ENCODE peak calls at places on chromosomes 1 and 21, in five cellular contexts. One of them, this sample, is unnamed.

GRCh38 chr1:31614538-31615005 is 2.9 kb upstream of the HCRTR1 start:
- DNase-seq in stimulated activated CD4-positive, alpha-beta T cell treated with anti-CD3 and anti-CD28 coated beads, Interleukin-12 subunit alpha, Interleukin-12 subunit beta, amount 100 ng/mL, for 4 hours: no peak
- DNase-seq in fibroblast of the conjunctiva: no peak
- DNase-seq in PC-3: no peak
- DNase-seq in fibroblast of the aortic adventitia: no peak
- DNase-seq in this sample: no peak

GRCh38 chr1:16145030-16145987 is 10.6 kb downstream of the EPHA2 start:
- DNase-seq in stimulated activated CD4-positive, alpha-beta T cell treated with anti-CD3 and anti-CD28 coated beads, Interleukin-12 subunit alpha, Interleukin-12 subunit beta, amount 100 ng/mL, for 4 hours: no peak
- DNase-seq in fibroblast of the conjunctiva: peak
- DNase-seq in PC-3: peak
- DNase-seq in fibroblast of the aortic adventitia: peak
- DNase-seq in this sample: no peak

GRCh38 chr21:34351786-34352241 is 12.0 kb upstream of the KCNE2 start:
- DNase-seq in stimulated activated CD4-positive, alpha-beta T cell treated with anti-CD3 and anti-CD28 coated beads, Interleukin-12 subunit alpha, Interleukin-12 subunit beta, amount 100 ng/mL, for 4 hours: no peak
- DNase-seq in fibroblast of the conjunctiva: no peak
- DNase-seq in PC-3: peak
- DNase-seq in fibroblast of the aortic adventitia: peak
- DNase-seq in this sample: no peak

GRCh38 chr1:5585256-5585655 is 407.0 kb downstream of the NPHP4 start:
- DNase-seq in stimulated activated CD4-positive, alpha-beta T cell treated with anti-CD3 and anti-CD28 coated beads, Interleukin-12 subunit alpha, Interleukin-12 subunit beta, amount 100 ng/mL, for 4 hours: no peak
- DNase-seq in fibroblast of the conjunctiva: no peak
- DNase-seq in PC-3: no peak
- DNase-seq in fibroblast of the aortic adventitia: no peak
- DNase-seq in this sample: no peak

GRCh38 chr1:203354246-203354645 is 3.3 kb upstream of the FMOD start:
- DNase-seq in stimulated activated CD4-positive, alpha-beta T cell treated with anti-CD3 and anti-CD28 coated beads, Interleukin-12 subunit alpha, Interleukin-12 subunit beta, amount 100 ng/mL, for 4 hours: no peak
- DNase-seq in fibroblast of the conjunctiva: no peak
- DNase-seq in PC-3: peak
- DNase-seq in fibroblast of the aortic adventitia: peak
- DNase-seq in this sample: no peak

GRCh38 chr1:168421399-168422004 is 122.3 kb downstream of the XCL2 start:
- DNase-seq in stimulated activated CD4-positive, alpha-beta T cell treated with anti-CD3 and anti-CD28 coated beads, Interleukin-12 subunit alpha, Interleukin-12 subunit beta, amount 100 ng/mL, for 4 hours: no peak
- DNase-seq in fibroblast of the conjunctiva: no peak
- DNase-seq in PC-3: no peak
- DNase-seq in fibroblast of the aortic adventitia: no peak
- DNase-seq in this sample: no peak

GRCh38 chr1:61708953-61709907 is 15.7 kb downstream of the TM2D1 start:
- DNase-seq in stimulated activated CD4-positive, alpha-beta T cell treated with anti-CD3 and anti-CD28 coated beads, Interleukin-12 subunit alpha, Interleukin-12 subunit beta, amount 100 ng/mL, for 4 hours: no peak
- DNase-seq in fibroblast of the conjunctiva: no peak
- DNase-seq in PC-3: no peak
- DNase-seq in fibroblast of the aortic adventitia: peak
- DNase-seq in this sample: no peak

GRCh38 chr1:58162952-58163550 is 383.5 kb downstream of the OMA1 start:
- DNase-seq in stimulated activated CD4-positive, alpha-beta T cell treated with anti-CD3 and anti-CD28 coated beads, Interleukin-12 subunit alpha, Interleukin-12 subunit beta, amount 100 ng/mL, for 4 hours: no peak
- DNase-seq in fibroblast of the conjunctiva: peak
- DNase-seq in PC-3: peak
- DNase-seq in fibroblast of the aortic adventitia: peak
- DNase-seq in this sample: no peak

GRCh38 chr1:79660127-79660526 is 653.6 kb upstream of the ADGRL4 start:
- DNase-seq in stimulated activated CD4-positive, alpha-beta T cell treated with anti-CD3 and anti-CD28 coated beads, Interleukin-12 subunit alpha, Interleukin-12 subunit beta, amount 100 ng/mL, for 4 hours: no peak
- DNase-seq in fibroblast of the conjunctiva: no peak
- DNase-seq in PC-3: no peak
- DNase-seq in fibroblast of the aortic adventitia: no peak
- DNase-seq in this sample: no peak

GRCh38 chr21:36762636-36763035 is 63.7 kb downstream of the SIM2 start:
- DNase-seq in stimulated activated CD4-positive, alpha-beta T cell treated with anti-CD3 and anti-CD28 coated beads, Interleukin-12 subunit alpha, Interleukin-12 subunit beta, amount 100 ng/mL, for 4 hours: no peak
- DNase-seq in fibroblast of the conjunctiva: no peak
- DNase-seq in PC-3: no peak
- DNase-seq in fibroblast of the aortic adventitia: no peak
- DNase-seq in this sample: no peak

GRCh38 chr1:2275796-2276536 is 47.8 kb downstream of the SKI start:
- DNase-seq in stimulated activated CD4-positive, alpha-beta T cell treated with anti-CD3 and anti-CD28 coated beads, Interleukin-12 subunit alpha, Interleukin-12 subunit beta, amount 100 ng/mL, for 4 hours: no peak
- DNase-seq in fibroblast of the conjunctiva: no peak
- DNase-seq in PC-3: no peak
- DNase-seq in fibroblast of the aortic adventitia: peak
- DNase-seq in this sample: no peak

GRCh38 chr1:28411656-28412055 is 42.1 kb downstream of the PHACTR4 start:
- DNase-seq in stimulated activated CD4-positive, alpha-beta T cell treated with anti-CD3 and anti-CD28 coated beads, Interleukin-12 subunit alpha, Interleukin-12 subunit beta, amount 100 ng/mL, for 4 hours: no peak
- DNase-seq in fibroblast of the conjunctiva: no peak
- DNase-seq in PC-3: no peak
- DNase-seq in fibroblast of the aortic adventitia: no peak
- DNase-seq in this sample: no peak

GRCh38 chr1:176643536-176643935 is 180.6 kb downstream of the PAPPA2 start:
- DNase-seq in stimulated activated CD4-positive, alpha-beta T cell treated with anti-CD3 and anti-CD28 coated beads, Interleukin-12 subunit alpha, Interleukin-12 subunit beta, amount 100 ng/mL, for 4 hours: no peak
- DNase-seq in fibroblast of the conjunctiva: no peak
- DNase-seq in PC-3: peak
- DNase-seq in fibroblast of the aortic adventitia: peak
- DNase-seq in this sample: no peak

GRCh38 chr1:7302873-7303272 is 468.2 kb upstream of the VAMP3 start:
- DNase-seq in stimulated activated CD4-positive, alpha-beta T cell treated with anti-CD3 and anti-CD28 coated beads, Interleukin-12 subunit alpha, Interleukin-12 subunit beta, amount 100 ng/mL, for 4 hours: no peak
- DNase-seq in fibroblast of the conjunctiva: no peak
- DNase-seq in PC-3: no peak
- DNase-seq in fibroblast of the aortic adventitia: no peak
- DNase-seq in this sample: no peak

GRCh38 chr1:234963904-234964702 is 164.5 kb downstream of the TOMM20 start:
- DNase-seq in stimulated activated CD4-positive, alpha-beta T cell treated with anti-CD3 and anti-CD28 coated beads, Interleukin-12 subunit alpha, Interleukin-12 subunit beta, amount 100 ng/mL, for 4 hours: no peak
- DNase-seq in fibroblast of the conjunctiva: no peak
- DNase-seq in PC-3: no peak
- DNase-seq in fibroblast of the aortic adventitia: peak
- DNase-seq in this sample: no peak

GRCh38 chr1:218171302-218171893 is 113.7 kb upstream of the RRP15 start:
- DNase-seq in stimulated activated CD4-positive, alpha-beta T cell treated with anti-CD3 and anti-CD28 coated beads, Interleukin-12 subunit alpha, Interleukin-12 subunit beta, amount 100 ng/mL, for 4 hours: no peak
- DNase-seq in fibroblast of the conjunctiva: peak
- DNase-seq in PC-3: peak
- DNase-seq in fibroblast of the aortic adventitia: peak
- DNase-seq in this sample: no peak

GRCh38 chr21:39185157-39185556 is 1.9 kb upstream of the PSMG1 start:
- DNase-seq in stimulated activated CD4-positive, alpha-beta T cell treated with anti-CD3 and anti-CD28 coated beads, Interleukin-12 subunit alpha, Interleukin-12 subunit beta, amount 100 ng/mL, for 4 hours: no peak
- DNase-seq in fibroblast of the conjunctiva: no peak
- DNase-seq in PC-3: no peak
- DNase-seq in fibroblast of the aortic adventitia: no peak
- DNase-seq in this sample: no peak

GRCh38 chr1:206903687-206904086 is 6.4 kb downstream of the IL24 start:
- DNase-seq in stimulated activated CD4-positive, alpha-beta T cell treated with anti-CD3 and anti-CD28 coated beads, Interleukin-12 subunit alpha, Interleukin-12 subunit beta, amount 100 ng/mL, for 4 hours: no peak
- DNase-seq in fibroblast of the conjunctiva: no peak
- DNase-seq in PC-3: no peak
- DNase-seq in fibroblast of the aortic adventitia: no peak
- DNase-seq in this sample: no peak

GRCh38 chr1:234597894-234598293 is 12.1 kb downstream of the IRF2BP2 start:
- DNase-seq in stimulated activated CD4-positive, alpha-beta T cell treated with anti-CD3 and anti-CD28 coated beads, Interleukin-12 subunit alpha, Interleukin-12 subunit beta, amount 100 ng/mL, for 4 hours: peak
- DNase-seq in fibroblast of the conjunctiva: no peak
- DNase-seq in PC-3: peak
- DNase-seq in fibroblast of the aortic adventitia: peak
- DNase-seq in this sample: peak

GRCh38 chr1:1908506-1908791 is 6.6 kb upstream of the CALML6 start:
- DNase-seq in stimulated activated CD4-positive, alpha-beta T cell treated with anti-CD3 and anti-CD28 coated beads, Interleukin-12 subunit alpha, Interleukin-12 subunit beta, amount 100 ng/mL, for 4 hours: peak
- DNase-seq in fibroblast of the conjunctiva: no peak
- DNase-seq in PC-3: peak
- DNase-seq in fibroblast of the aortic adventitia: no peak
- DNase-seq in this sample: no peak

GRCh38 chr1:2314297-2314802 is 77.0 kb downstream of the MORN1 start:
- DNase-seq in stimulated activated CD4-positive, alpha-beta T cell treated with anti-CD3 and anti-CD28 coated beads, Interleukin-12 subunit alpha, Interleukin-12 subunit beta, amount 100 ng/mL, for 4 hours: no peak
- DNase-seq in fibroblast of the conjunctiva: peak
- DNase-seq in PC-3: peak
- DNase-seq in fibroblast of the aortic adventitia: peak
- DNase-seq in this sample: no peak

GRCh38 chr1:160993544-160993943 is 27.4 kb downstream of the F11R start:
- DNase-seq in stimulated activated CD4-positive, alpha-beta T cell treated with anti-CD3 and anti-CD28 coated beads, Interleukin-12 subunit alpha, Interleukin-12 subunit beta, amount 100 ng/mL, for 4 hours: no peak
- DNase-seq in fibroblast of the conjunctiva: peak
- DNase-seq in PC-3: peak
- DNase-seq in fibroblast of the aortic adventitia: peak
- DNase-seq in this sample: no peak

GRCh38 chr1:201552941-201553341 is 14.0 kb downstream of the NAV1 start:
- DNase-seq in stimulated activated CD4-positive, alpha-beta T cell treated with anti-CD3 and anti-CD28 coated beads, Interleukin-12 subunit alpha, Interleukin-12 subunit beta, amount 100 ng/mL, for 4 hours: no peak
- DNase-seq in fibroblast of the conjunctiva: no peak
- DNase-seq in PC-3: no peak
- DNase-seq in fibroblast of the aortic adventitia: peak
- DNase-seq in this sample: no peak

GRCh38 chr1:23422313-23422877 is 2.2 kb downstream of the TCEA3 start:
- DNase-seq in stimulated activated CD4-positive, alpha-beta T cell treated with anti-CD3 and anti-CD28 coated beads, Interleukin-12 subunit alpha, Interleukin-12 subunit beta, amount 100 ng/mL, for 4 hours: peak
- DNase-seq in fibroblast of the conjunctiva: peak
- DNase-seq in PC-3: peak
- DNase-seq in fibroblast of the aortic adventitia: peak
- DNase-seq in this sample: peak

GRCh38 chr1:2049517-2050481 is at the start of gene PRKCZ:
- DNase-seq in stimulated activated CD4-positive, alpha-beta T cell treated with anti-CD3 and anti-CD28 coated beads, Interleukin-12 subunit alpha, Interleukin-12 subunit beta, amount 100 ng/mL, for 4 hours: peak
- DNase-seq in fibroblast of the conjunctiva: no peak
- DNase-seq in PC-3: peak
- DNase-seq in fibroblast of the aortic adventitia: no peak
- DNase-seq in this sample: peak

GRCh38 chr1:20430355-20431290 is 55.4 kb downstream of the CAMK2N1 start:
- DNase-seq in stimulated activated CD4-positive, alpha-beta T cell treated with anti-CD3 and anti-CD28 coated beads, Interleukin-12 subunit alpha, Interleukin-12 subunit beta, amount 100 ng/mL, for 4 hours: peak
- DNase-seq in fibroblast of the conjunctiva: no peak
- DNase-seq in PC-3: peak
- DNase-seq in fibroblast of the aortic adventitia: peak
- DNase-seq in this sample: peak

GRCh38 chr1:12001996-12002493 is 17.3 kb upstream of the MIIP start:
- DNase-seq in stimulated activated CD4-positive, alpha-beta T cell treated with anti-CD3 and anti-CD28 coated beads, Interleukin-12 subunit alpha, Interleukin-12 subunit beta, amount 100 ng/mL, for 4 hours: no peak
- DNase-seq in fibroblast of the conjunctiva: no peak
- DNase-seq in PC-3: peak
- DNase-seq in fibroblast of the aortic adventitia: peak
- DNase-seq in this sample: no peak

GRCh38 chr1:204896023-204896422 is 25.4 kb downstream of the NFASC start:
- DNase-seq in stimulated activated CD4-positive, alpha-beta T cell treated with anti-CD3 and anti-CD28 coated beads, Interleukin-12 subunit alpha, Interleukin-12 subunit beta, amount 100 ng/mL, for 4 hours: no peak
- DNase-seq in fibroblast of the conjunctiva: no peak
- DNase-seq in PC-3: no peak
- DNase-seq in fibroblast of the aortic adventitia: no peak
- DNase-seq in this sample: no peak

GRCh38 chr1:27602510-27603319 is 1.2 kb downstream of the AHDC1 start:
- DNase-seq in stimulated activated CD4-positive, alpha-beta T cell treated with anti-CD3 and anti-CD28 coated beads, Interleukin-12 subunit alpha, Interleukin-12 subunit beta, amount 100 ng/mL, for 4 hours: no peak
- DNase-seq in fibroblast of the conjunctiva: no peak
- DNase-seq in PC-3: peak
- DNase-seq in fibroblast of the aortic adventitia: no peak
- DNase-seq in this sample: no peak

GRCh38 chr1:117013310-117013850 is 11.8 kb downstream of the CD101 start:
- DNase-seq in stimulated activated CD4-positive, alpha-beta T cell treated with anti-CD3 and anti-CD28 coated beads, Interleukin-12 subunit alpha, Interleukin-12 subunit beta, amount 100 ng/mL, for 4 hours: no peak
- DNase-seq in fibroblast of the conjunctiva: no peak
- DNase-seq in PC-3: peak
- DNase-seq in fibroblast of the aortic adventitia: no peak
- DNase-seq in this sample: no peak

GRCh38 chr1:32071758-32072621 is 749 bp upstream of the TMEM39B start:
- DNase-seq in stimulated activated CD4-positive, alpha-beta T cell treated with anti-CD3 and anti-CD28 coated beads, Interleukin-12 subunit alpha, Interleukin-12 subunit beta, amount 100 ng/mL, for 4 hours: no peak
- DNase-seq in fibroblast of the conjunctiva: no peak
- DNase-seq in PC-3: peak
- DNase-seq in fibroblast of the aortic adventitia: peak
- DNase-seq in this sample: no peak

GRCh38 chr1:170836146-170836545 is 99.2 kb upstream of the MROH9 start:
- DNase-seq in stimulated activated CD4-positive, alpha-beta T cell treated with anti-CD3 and anti-CD28 coated beads, Interleukin-12 subunit alpha, Interleukin-12 subunit beta, amount 100 ng/mL, for 4 hours: no peak
- DNase-seq in fibroblast of the conjunctiva: no peak
- DNase-seq in PC-3: no peak
- DNase-seq in fibroblast of the aortic adventitia: peak
- DNase-seq in this sample: no peak

GRCh38 chr1:169201084-169201619 is 94.7 kb downstream of the ATP1B1 start:
- DNase-seq in stimulated activated CD4-positive, alpha-beta T cell treated with anti-CD3 and anti-CD28 coated beads, Interleukin-12 subunit alpha, Interleukin-12 subunit beta, amount 100 ng/mL, for 4 hours: no peak
- DNase-seq in fibroblast of the conjunctiva: no peak
- DNase-seq in PC-3: no peak
- DNase-seq in fibroblast of the aortic adventitia: no peak
- DNase-seq in this sample: no peak

GRCh38 chr1:58932820-58933598 is 149.2 kb upstream of the JUN start:
- DNase-seq in stimulated activated CD4-positive, alpha-beta T cell treated with anti-CD3 and anti-CD28 coated beads, Interleukin-12 subunit alpha, Interleukin-12 subunit beta, amount 100 ng/mL, for 4 hours: no peak
- DNase-seq in fibroblast of the conjunctiva: peak
- DNase-seq in PC-3: peak
- DNase-seq in fibroblast of the aortic adventitia: peak
- DNase-seq in this sample: no peak

GRCh38 chr1:155196103-155196892 is 11.4 kb downstream of the THBS3 start:
- DNase-seq in stimulated activated CD4-positive, alpha-beta T cell treated with anti-CD3 and anti-CD28 coated beads, Interleukin-12 subunit alpha, Interleukin-12 subunit beta, amount 100 ng/mL, for 4 hours: no peak
- DNase-seq in fibroblast of the conjunctiva: no peak
- DNase-seq in PC-3: no peak
- DNase-seq in fibroblast of the aortic adventitia: peak
- DNase-seq in this sample: no peak

GRCh38 chr1:43205671-43206070 is 33.5 kb downstream of the CFAP57 start:
- DNase-seq in stimulated activated CD4-positive, alpha-beta T cell treated with anti-CD3 and anti-CD28 coated beads, Interleukin-12 subunit alpha, Interleukin-12 subunit beta, amount 100 ng/mL, for 4 hours: no peak
- DNase-seq in fibroblast of the conjunctiva: no peak
- DNase-seq in PC-3: peak
- DNase-seq in fibroblast of the aortic adventitia: peak
- DNase-seq in this sample: no peak